ENCODE peak calls at places on chromosomes 6 and 20, in ten cellular contexts. N is Calu3; X is CD4-positive, alpha-beta memory T cell; R is stimulated activated CD8-positive, alpha-beta memory T cell treated with anti-CD3 and anti-CD28 coated beads, Interleukin-2, amount 100 ng/mL, for 1 hour; D is GOT3; C is nephron progenitor cell; O is RWPE1; S is cardiac muscle cell; W is NCI-H2107; L is NCI-H82. H is an unnamed sample.

GRCh38 chr6:110356778-110357177 is 1.4 kb downstream of the METTL24 start:
- DNase-seq in N (no peak), X (no peak), R (no peak), D (no peak), C (no peak), O (no peak), S (no peak), W (no peak), L (peak; percentile 81), H (no peak)

GRCh38 chr6:149586149-149586548 is 20.0 kb downstream of the GINM1 start:
- DNase-seq in N (no peak), X (no peak), R (no peak), D (no peak), C (no peak), O (no peak), S (no peak), W (no peak), L (peak; percentile 67), H (no peak)

GRCh38 chr6:43860285-43860684 is 90.3 kb downstream of the VEGFA start:
- DNase-seq in N (no peak), X (no peak), R (no peak), D (no peak), C (no peak), O (no peak), S (peak; percentile 17), W (no peak), L (peak; percentile 84), H (peak; percentile 37)

GRCh38 chr20:62367136-62367482 is at the start of gene LAMA5:
- DNase-seq in N (peak; percentile 86), X (no peak), R (no peak), D (no peak), C (peak; percentile 82), O (peak; percentile 78), S (peak; percentile 34), W (no peak), L (peak; percentile 60), H (no peak)

GRCh38 chr6:52603000-52603795 is 26.3 kb upstream of the TRAM2 start:
- DNase-seq in N (no peak), X (no peak), R (no peak), D (no peak), C (no peak), O (no peak), S (peak; percentile 66), W (no peak), L (no peak), H (no peak)

GRCh38 chr6:23584134-23584763 is 541.8 kb upstream of the NRSN1 start:
- DNase-seq in N (no peak), X (no peak), R (no peak), D (no peak), C (peak; percentile 3), O (no peak), S (peak; percentile 38), W (no peak), L (no peak), H (no peak)

GRCh38 chr6:71287038-71287437 is 1.6 kb upstream of the OGFRL1 start:
- DNase-seq in N (no peak), X (no peak), R (no peak), D (no peak), C (no peak), O (no peak), S (no peak), W (no peak), L (peak; percentile 34), H (no peak)

GRCh38 chr6:108559884-108560462 is 744 bp upstream of the FOXO3 start:
- DNase-seq in N (peak; percentile 44), X (no peak), R (no peak), D (no peak), C (peak; percentile 81), O (peak; percentile 38), S (peak; percentile 74), W (peak; percentile 52), L (peak; percentile 87), H (peak; percentile 60)

GRCh38 chr6:132934496-132934895 is 120.1 kb downstream of the RPS12 start:
- DNase-seq in N (no peak), X (no peak), R (no peak), D (no peak), C (no peak), O (no peak), S (peak; percentile 35), W (no peak), L (no peak), H (no peak)

GRCh38 chr20:45059022-45059728 is 41.8 kb downstream of the KCNS1 start:
- DNase-seq in N (no peak), X (no peak), R (no peak), D (no peak), C (no peak), O (peak; percentile 89), S (peak; percentile 68), W (no peak), L (no peak), H (no peak)

GRCh38 chr6:134195164-134195906 is 122.6 kb downstream of the SGK1 start:
- DNase-seq in N (no peak), X (no peak), R (no peak), D (no peak), C (no peak), O (no peak), S (peak; percentile 61), W (no peak), L (no peak), H (no peak)

GRCh38 chr6:80523029-80523428 is 416.6 kb downstream of the BCKDHB start:
- DNase-seq in N (no peak), X (no peak), R (no peak), D (no peak), C (no peak), O (no peak), S (peak; percentile 76), W (no peak), L (no peak), H (no peak)

GRCh38 chr6:33259032-33259431 is 12.6 kb downstream of the VPS52 start:
- DNase-seq in N (no peak), X (no peak), R (no peak), D (no peak), C (no peak), O (no peak), S (no peak), W (no peak), L (no peak), H (no peak)

GRCh38 chr20:31570735-31571617 is 34.1 kb upstream of the ID1 start:
- DNase-seq in N (peak; percentile 37), X (no peak), R (no peak), D (no peak), C (no peak), O (no peak), S (no peak), W (no peak), L (no peak), H (no peak)

GRCh38 chr20:6940052-6940451 is 172.6 kb downstream of the BMP2 start:
- DNase-seq in N (no peak), X (no peak), R (no peak), D (no peak), C (peak; percentile 38), O (no peak), S (peak; percentile 18), W (no peak), L (peak; percentile 30), H (no peak)

GRCh38 chr6:97497713-97498331 is 214.8 kb upstream of the MMS22L start:
- DNase-seq in N (peak; percentile 65), X (peak; percentile 53), R (no peak), D (no peak), C (peak; percentile 69), O (peak; percentile 19), S (peak; percentile 77), W (peak; percentile 42), L (peak; percentile 89), H (peak; percentile 62)

GRCh38 chr6:15252205-15252604 is 6.3 kb downstream of the JARID2 start:
- DNase-seq in N (no peak), X (no peak), R (no peak), D (no peak), C (no peak), O (no peak), S (no peak), W (no peak), L (peak; percentile 42), H (no peak)

GRCh38 chr6:6629416-6629815 is 40.9 kb downstream of the LY86 start:
- DNase-seq in N (no peak), X (no peak), R (no peak), D (no peak), C (no peak), O (no peak), S (peak; percentile 25), W (no peak), L (no peak), H (no peak)

GRCh38 chr6:46491789-46492547 is 719 bp upstream of the RCAN2 start:
- DNase-seq in N (peak; percentile 75), X (peak; percentile 5), R (no peak), D (peak; percentile 21), C (peak; percentile 57), O (peak; percentile 8), S (peak; percentile 6), W (no peak), L (peak; percentile 41), H (peak; percentile 40)